ENCODE peak calls at places on chromosomes 4 and X, in eight cellular contexts. V is H9, T is Karpas-422, M is hepatocyte, Z is mammary epithelial cell, R is HepG2, G is IMR-90, F is GM23338. U is an unnamed sample. For H4K20me1, the result is how much of the 10 kb centered on the place peaks cover.

GRCh38 chr4:121324331-121324730 is 56.5 kb downstream of the QRFPR start:
- DNase-seq in F (peak), M (no peak), R (no peak), Z (no peak), T (no peak), G (no peak), V (no peak), U (no peak)

GRCh38 chr4:518569-519083 is 19.6 kb downstream of the PIGG start:
- DNase-seq in T (no peak), Z (no peak), F (peak), R (no peak), M (no peak), G (no peak), V (no peak), U (no peak)

GRCh38 chr4:99679204-99679603 is 21.6 kb upstream of the C4orf54 start:
- DNase-seq in G (no peak), M (peak), T (no peak), Z (no peak), F (peak), R (no peak), V (no peak), U (no peak)

GRCh38 chr4:138095378-138095777 is 146.8 kb downstream of the SLC7A11 start:
- DNase-seq in M (no peak), T (no peak), G (no peak), Z (no peak), R (no peak), V (no peak), F (no peak), U (no peak)

GRCh38 chr4:112726041-112726440 is 89.1 kb downstream of the LARP7 start:
- DNase-seq in G (no peak), Z (no peak), R (no peak), T (no peak), F (no peak), M (no peak), V (no peak), U (no peak)

GRCh38 chr4:92304636-92305035 is 870 bp downstream of the GRID2 start:
- DNase-seq in T (no peak), R (no peak), M (peak), V (peak), G (no peak), F (peak), Z (no peak), U (no peak)

GRCh38 chr4:3720461-3720860 is 45.7 kb upstream of the ADRA2C start:
- DNase-seq in G (no peak), V (no peak), F (no peak), R (no peak), Z (no peak), T (no peak), M (no peak), U (no peak)

GRCh38 chrX:2500091-2500680 is 590 bp downstream of the DHRSX start:
- DNase-seq in V (peak), F (peak), G (peak), M (peak), T (peak), Z (peak), R (peak), U (peak)

GRCh38 chr4:85761803-85762202 is 286.9 kb downstream of the ARHGAP24 start:
- DNase-seq in F (no peak), R (no peak), M (peak), Z (no peak), V (no peak), G (peak), T (no peak), U (peak)

GRCh38 chr4:166277851-166278250 is 404.8 kb downstream of the TLL1 start:
- DNase-seq in T (no peak), V (no peak), M (no peak), R (no peak), Z (no peak), F (no peak), G (no peak), U (peak)

GRCh38 chr4:77579406-77580076 is 26.1 kb upstream of the CXCL13 start:
- DNase-seq in F (no peak), G (peak), T (no peak), M (no peak), V (no peak), R (no peak), Z (peak), U (peak)

GRCh38 chr4:970046-970745 is 3.2 kb downstream of the DGKQ start:
- DNase-seq in V (no peak), Z (no peak), F (no peak), M (no peak), G (no peak), T (no peak), R (no peak), U (no peak)

GRCh38 chr4:4216668-4217067 is 10.1 kb downstream of the OTOP1 start:
- DNase-seq in T (no peak), V (peak), G (peak), F (peak), Z (peak), R (no peak), M (no peak), U (peak)

GRCh38 chrX:110293658-110294453 is 24.0 kb downstream of the AMMECR1 start:
- DNase-seq in Z (no peak), R (no peak), M (no peak), G (peak), T (no peak), V (no peak), F (no peak), U (no peak)

GRCh38 chr4:128220286-128221235 is 67.1 kb downstream of the PGRMC2 start:
- DNase-seq in G (peak), T (peak), V (no peak), F (peak), Z (peak), M (no peak), R (peak), U (peak)

GRCh38 chr4:144712775-144713174 is 66.8 kb downstream of the HHIP start:
- DNase-seq in V (no peak), T (no peak), R (no peak), G (peak), Z (peak), F (no peak), M (no peak), U (peak)

GRCh38 chrX:47562615-47563243 is 1.7 kb downstream of the ARAF start:
- DNase-seq in T (peak), M (no peak), G (no peak), R (no peak), V (no peak), F (peak), Z (no peak), U (no peak)

GRCh38 chrX:100645106-100645505 is 1.1 kb downstream of the SRPX2 start:
- DNase-seq in R (no peak), F (no peak), M (no peak), G (no peak), Z (peak), T (no peak), V (no peak), U (peak)

GRCh38 chrX:153551135-153551534 is 33.7 kb downstream of the ATP2B3 start:
- DNase-seq in R (no peak), T (no peak), M (no peak), Z (peak), V (no peak), G (peak), F (no peak), U (no peak)

GRCh38 chr4:150072906-150073714 is 5.1 kb upstream of the DCLK2 start:
- DNase-seq in T (no peak), F (no peak), Z (no peak), V (no peak), G (peak), R (no peak), M (peak), U (peak)

GRCh38 chrX:107716045-107716684 is 59.4 kb downstream of the TSC22D3 start:
- DNase-seq in Z (peak), M (peak), R (no peak), F (peak), T (no peak), V (peak), G (peak), U (peak)

GRCh38 chr4:57109847-57110634 is at the start of gene IGFBP7:
- DNase-seq in M (peak), G (no peak), T (no peak), Z (peak), F (peak), V (no peak), R (no peak), U (no peak)

GRCh38 chr4:53813991-53814390 is 222.7 kb upstream of the LNX1 start:
- DNase-seq in F (no peak), R (no peak), V (no peak), Z (no peak), G (peak), M (no peak), T (peak), U (no peak)

GRCh38 chr4:83252782-83253405 is 31.7 kb downstream of the COQ2 start:
- DNase-seq in T (peak), F (peak), R (peak), V (peak), Z (peak), G (peak), M (peak), U (peak)

GRCh38 chr4:169523796-169524195 is 88.6 kb downstream of the NEK1 start:
- DNase-seq in M (no peak), G (no peak), R (no peak), F (no peak), T (no peak), V (no peak), Z (no peak), U (no peak)

GRCh38 chr4:37243061-37243460 is 1.5 kb upstream of the NWD2 start:
- DNase-seq in G (no peak), Z (no peak), M (peak), V (peak), R (no peak), T (peak), F (peak), U (no peak)

GRCh38 chrX:108313662-108314061 is 124.6 kb downstream of the COL4A6 start:
- DNase-seq in M (no peak), Z (peak), V (no peak), G (peak), F (no peak), T (no peak), R (no peak), U (peak)

GRCh38 chr4:108651068-108651794 is 832 bp downstream of the OSTC start:
- DNase-seq in V (no peak), R (peak), T (peak), Z (peak), G (peak), F (peak), M (peak), U (peak)

GRCh38 chr4:48665555-48666186 is 114.4 kb downstream of the FRYL start:
- DNase-seq in F (no peak), Z (peak), R (no peak), V (no peak), G (peak), M (no peak), T (no peak), U (peak)

GRCh38 chrX:155134255-155134654 is 62.9 kb downstream of the BRCC3 start:
- DNase-seq in F (no peak), G (no peak), R (no peak), T (no peak), Z (no peak), M (no peak), V (no peak), U (no peak)

GRCh38 chr4:67776746-67777145 is 22.6 kb upstream of the GNRHR start:
- DNase-seq in R (no peak), F (peak), M (no peak), G (no peak), Z (no peak), T (no peak), V (peak), U (no peak)

GRCh38 chr4:8840006-8840793 is 31.4 kb downstream of the HMX1 start:
- DNase-seq in Z (no peak), R (no peak), F (peak), V (peak), T (no peak), G (no peak), M (no peak), U (no peak)

GRCh38 chr4:101071241-101071640 is 276.1 kb downstream of the PPP3CA start:
- DNase-seq in V (no peak), T (no peak), M (no peak), G (no peak), Z (no peak), F (no peak), R (no peak), U (peak)

GRCh38 chr4:2621419-2621818 is 85.0 kb downstream of the FAM193A start:
- DNase-seq in V (no peak), Z (no peak), F (no peak), R (no peak), T (no peak), M (no peak), G (no peak), U (no peak)
- H4K20me1 ChIP-seq in V (under half), Z (under half), F (under half), R (under half), T (under half), M (half or more), G (half or more), U (half or more)

GRCh38 chrX:78165425-78165824 is 26.0 kb upstream of the TAF9B start:
- DNase-seq in R (no peak), T (no peak), G (no peak), F (no peak), Z (no peak), V (no peak), M (no peak), U (no peak)

GRCh38 chrX:78168065-78168464 is 28.6 kb upstream of the TAF9B start:
- DNase-seq in G (no peak), Z (peak), R (no peak), T (no peak), M (no peak), F (no peak), V (no peak), U (no peak)
- H2AFZ ChIP-seq in G (no peak), Z (no peak), R (no peak), T (no peak), M (no peak), F (no peak), V (no peak), U (no peak)

GRCh38 chr4:102823464-102823863 is 3.9 kb downstream of the UBE2D3 start:
- DNase-seq in R (no peak), M (no peak), F (no peak), G (no peak), Z (no peak), T (no peak), V (no peak), U (no peak)

GRCh38 chr4:102826105-102826889 is 1.1 kb downstream of the UBE2D3 start:
- DNase-seq in F (no peak), V (no peak), T (no peak), G (no peak), M (no peak), Z (no peak), R (no peak), U (no peak)

GRCh38 chr4:102824398-102824797 is 3.0 kb downstream of the UBE2D3 start:
- DNase-seq in G (peak), V (no peak), T (no peak), Z (no peak), F (no peak), R (no peak), M (no peak), U (no peak)

GRCh38 chr4:102825261-102826071 is 1.9 kb downstream of the UBE2D3 start:
- DNase-seq in Z (peak), V (peak), R (peak), T (peak), G (peak), F (peak), M (peak), U (peak)

GRCh38 chr4:102823897-102824296 is 3.5 kb downstream of the UBE2D3 start:
- DNase-seq in M (no peak), R (no peak), F (no peak), T (no peak), V (no peak), Z (no peak), G (peak), U (no peak)
- H4K20me1 ChIP-seq in M (half or more), R (half or more), F (under half), T (half or more), V (under half), Z (under half), G (half or more), U (half or more)

GRCh38 chr4:155629831-155630425 is 36.7 kb upstream of the GUCY1A1 start:
- DNase-seq in M (no peak), V (no peak), Z (no peak), T (no peak), F (no peak), G (peak), R (no peak), U (no peak)

GRCh38 chr4:155629183-155629825 is 37.3 kb upstream of the GUCY1A1 start:
- DNase-seq in G (peak), T (no peak), R (no peak), F (no peak), M (no peak), V (no peak), Z (peak), U (peak)

DNA sequence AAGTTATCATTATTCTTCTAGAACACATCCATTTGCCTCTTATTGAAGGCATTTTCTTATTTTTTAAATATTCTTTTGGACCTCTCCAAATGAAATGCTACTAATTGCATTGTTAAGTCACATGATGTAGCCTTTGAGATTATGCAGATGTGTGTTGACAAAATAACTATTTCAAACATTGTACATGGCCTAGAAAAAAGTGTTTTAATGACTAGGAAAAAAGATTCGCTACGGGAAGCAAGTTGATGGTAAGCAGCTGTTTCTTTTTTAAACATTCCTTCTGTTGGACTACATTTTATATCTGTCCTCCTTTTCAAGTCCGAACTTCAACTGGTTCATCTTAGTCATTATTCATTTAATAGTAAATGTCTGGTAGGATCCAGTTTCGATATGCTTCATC is 34.3 kb upstream of the GUCY1A1 start:
- DNase-seq in F (no peak), V (no peak), G (no peak), R (no peak), M (no peak), T (no peak), Z (no peak), U (no peak)
- H2AFZ ChIP-seq in F (no peak), V (no peak), G (no peak), R (no peak), M (no peak), T (peak), Z (no peak), U (no peak)

GRCh38 chrX:16870095-16870860 is at the start of gene RBBP7:
- DNase-seq in R (peak), M (peak), V (peak), Z (peak), F (peak), T (peak), G (peak), U (peak)

GRCh38 chrX:16867947-16868346 is 2.2 kb downstream of the RBBP7 start:
- DNase-seq in T (no peak), Z (no peak), F (no peak), V (no peak), R (peak), M (no peak), G (no peak), U (no peak)

GRCh38 chrX:16869393-16870094 is 618 bp downstream of the RBBP7 start:
- DNase-seq in T (peak), M (peak), Z (peak), G (peak), R (no peak), V (peak), F (peak), U (no peak)

GRCh38 chrX:16870861-16871584 is 861 bp upstream of the RBBP7 start:
- DNase-seq in F (peak), M (peak), R (no peak), T (peak), Z (no peak), G (no peak), V (peak), U (no peak)

DNA sequence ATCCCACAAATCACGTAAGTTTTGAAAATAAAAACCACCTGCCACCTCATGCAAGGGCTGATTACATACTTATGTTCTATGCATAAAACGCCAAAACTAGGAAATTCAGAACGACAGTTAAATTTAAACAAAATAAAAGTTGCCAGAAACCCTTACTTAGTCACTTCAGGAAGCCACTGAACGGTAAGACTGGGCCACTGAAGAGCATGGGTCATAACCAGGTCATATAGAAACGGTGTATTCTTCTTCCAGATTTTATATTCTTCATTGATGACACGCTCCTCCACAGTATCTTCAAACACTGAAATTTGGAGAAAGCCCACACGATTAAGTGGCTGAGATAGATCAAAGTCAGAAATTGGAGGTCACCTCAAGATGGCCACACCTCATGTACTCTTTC is 1.2 kb downstream of the RBBP7 start:
- DNase-seq in G (no peak), F (no peak), V (no peak), T (no peak), R (no peak), M (no peak), Z (no peak), U (no peak)
- H4K20me1 ChIP-seq in G (under half), F (under half), V (under half), T (under half), R (under half), M (half or more), Z (under half), U (under half)